ENCODE peak calls at places on chromosomes 7 and 10, in four cellular contexts. One of them, this sample, is unnamed.

GRCh38 chr10:35635576-35635975 is 6.5 kb downstream of the FZD8 start:
- DNase-seq in stomach: no peak
- DNase-seq in Panc1: peak; percentile 45
- DNase-seq in adrenal gland: peak; percentile 49
- DNase-seq in this sample: peak; percentile 60

GRCh38 chr7:11128500-11128899 is 154.8 kb downstream of the PHF14 start:
- DNase-seq in stomach: no peak
- DNase-seq in Panc1: no peak
- DNase-seq in adrenal gland: no peak
- DNase-seq in this sample: no peak

GRCh38 chr7:87152112-87152896 is at the start of gene DMTF1:
- DNase-seq in stomach: peak; percentile 94
- DNase-seq in Panc1: peak; percentile 86
- DNase-seq in adrenal gland: peak; percentile 94
- DNase-seq in this sample: peak; percentile 93

GRCh38 chr10:70596860-70597809 is 5.4 kb downstream of the PRF1 start:
- DNase-seq in stomach: no peak
- DNase-seq in Panc1: no peak
- DNase-seq in adrenal gland: no peak
- DNase-seq in this sample: no peak

GRCh38 chr10:1410469-1411395 is 326.6 kb downstream of the ADARB2 start:
- DNase-seq in stomach: peak; percentile 21
- DNase-seq in Panc1: no peak
- DNase-seq in adrenal gland: no peak
- DNase-seq in this sample: no peak

GRCh38 chr10:70592186-70592735 is 10.3 kb downstream of the PRF1 start:
- DNase-seq in stomach: no peak
- DNase-seq in Panc1: no peak
- DNase-seq in adrenal gland: no peak
- DNase-seq in this sample: no peak

GRCh38 chr7:130875265-130875741 is 141.3 kb upstream of the KLF14 start:
- DNase-seq in stomach: peak; percentile 71
- DNase-seq in Panc1: no peak
- DNase-seq in adrenal gland: no peak
- DNase-seq in this sample: peak; percentile 68

GRCh38 chr7:112596981-112597380 is 116.2 kb downstream of the LSMEM1 start:
- DNase-seq in stomach: no peak
- DNase-seq in Panc1: no peak
- DNase-seq in adrenal gland: no peak
- DNase-seq in this sample: no peak

GRCh38 chr10:92720306-92721165 is 30.8 kb downstream of the HHEX start:
- DNase-seq in stomach: no peak
- DNase-seq in Panc1: no peak
- DNase-seq in adrenal gland: no peak
- DNase-seq in this sample: no peak

GRCh38 chr10:35004651-35005050 is 85.5 kb downstream of the CUL2 start:
- DNase-seq in stomach: no peak
- DNase-seq in Panc1: no peak
- DNase-seq in adrenal gland: no peak
- DNase-seq in this sample: no peak

GRCh38 chr7:121313793-121314676 is 14.8 kb upstream of the WNT16 start:
- DNase-seq in stomach: no peak
- DNase-seq in Panc1: no peak
- DNase-seq in adrenal gland: no peak
- DNase-seq in this sample: no peak

GRCh38 chr10:78389419-78389818 is 355.8 kb downstream of the RPS24 start:
- DNase-seq in stomach: no peak
- DNase-seq in Panc1: no peak
- DNase-seq in adrenal gland: peak; percentile 29
- DNase-seq in this sample: no peak

GRCh38 chr10:97830064-97830463 is 19.6 kb upstream of the GOLGA7B start:
- DNase-seq in stomach: no peak
- DNase-seq in Panc1: no peak
- DNase-seq in adrenal gland: no peak
- DNase-seq in this sample: no peak

GRCh38 chr10:95406651-95407280 is 116.0 kb upstream of the PDLIM1 start:
- DNase-seq in stomach: peak; percentile 95
- DNase-seq in Panc1: no peak
- DNase-seq in adrenal gland: peak; percentile 86
- DNase-seq in this sample: no peak

GRCh38 chr10:81953420-81953819 is 78.4 kb downstream of the NRG3 start:
- DNase-seq in stomach: no peak
- DNase-seq in Panc1: no peak
- DNase-seq in adrenal gland: no peak
- DNase-seq in this sample: no peak

GRCh38 chr10:36720931-36721330 is 404.5 kb upstream of the ANKRD30A start:
- DNase-seq in stomach: no peak
- DNase-seq in Panc1: no peak
- DNase-seq in adrenal gland: no peak
- DNase-seq in this sample: no peak

GRCh38 chr7:7978860-7979259 is 10.3 kb downstream of the GLCCI1 start:
- DNase-seq in stomach: no peak
- DNase-seq in Panc1: no peak
- DNase-seq in adrenal gland: no peak
- DNase-seq in this sample: no peak
- TF ChIP-seq CTCF in stomach: no peak
- TF ChIP-seq CTCF in Panc1: no peak
- TF ChIP-seq CTCF in adrenal gland: no peak
- TF ChIP-seq CTCF in this sample: no peak

GRCh38 chr7:139940866-139941265 is 111.8 kb downstream of the TBXAS1 start:
- DNase-seq in stomach: no peak
- DNase-seq in Panc1: no peak
- DNase-seq in adrenal gland: no peak
- DNase-seq in this sample: no peak
- TF ChIP-seq CTCF in stomach: no peak
- TF ChIP-seq CTCF in Panc1: no peak
- TF ChIP-seq CTCF in adrenal gland: no peak
- TF ChIP-seq CTCF in this sample: no peak

GRCh38 chr10:96743988-96744585 is 23.8 kb upstream of the PIK3AP1 start:
- DNase-seq in stomach: no peak
- DNase-seq in Panc1: no peak
- DNase-seq in adrenal gland: no peak
- DNase-seq in this sample: no peak
- TF ChIP-seq CTCF in stomach: no peak
- TF ChIP-seq CTCF in Panc1: no peak
- TF ChIP-seq CTCF in adrenal gland: no peak
- TF ChIP-seq CTCF in this sample: peak; percentile 38

GRCh38 chr7:16412535-16413247 is 8.6 kb downstream of the CRPPA start:
- DNase-seq in stomach: no peak
- DNase-seq in Panc1: no peak
- DNase-seq in adrenal gland: no peak
- DNase-seq in this sample: no peak

GRCh38 chr7:16411391-16411790 is 9.9 kb downstream of the CRPPA start:
- DNase-seq in stomach: no peak
- DNase-seq in Panc1: no peak
- DNase-seq in adrenal gland: no peak
- DNase-seq in this sample: no peak

GRCh38 chr7:16404631-16405030 is 16.7 kb downstream of the CRPPA start:
- DNase-seq in stomach: no peak
- DNase-seq in Panc1: no peak
- DNase-seq in adrenal gland: no peak
- DNase-seq in this sample: no peak

DNA sequence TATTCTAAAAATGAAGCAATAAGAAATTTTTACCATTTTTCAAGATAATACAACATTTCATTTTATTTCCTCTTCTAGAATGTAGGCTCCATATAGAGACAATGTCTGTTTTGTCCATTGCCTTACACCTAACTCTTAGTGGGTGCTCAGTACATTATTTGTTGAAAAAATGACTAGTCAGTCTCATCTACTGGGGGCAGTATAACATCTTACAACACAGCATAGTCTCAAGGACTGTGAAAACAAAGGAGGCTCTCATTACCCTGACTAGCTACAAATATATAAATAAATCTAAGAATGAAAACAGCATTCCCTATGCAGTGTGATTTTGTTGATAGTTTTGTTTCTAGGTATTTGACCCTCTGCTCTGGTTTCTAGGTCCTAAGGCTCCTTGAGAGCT is 11.6 kb downstream of the CRPPA start:
- DNase-seq in stomach: no peak
- DNase-seq in Panc1: no peak
- DNase-seq in adrenal gland: no peak
- DNase-seq in this sample: no peak
- TF ChIP-seq CTCF in stomach: no peak
- TF ChIP-seq CTCF in Panc1: peak; percentile 19
- TF ChIP-seq CTCF in adrenal gland: no peak
- TF ChIP-seq CTCF in this sample: no peak

GRCh38 chr7:19621740-19622139 is 87.1 kb downstream of the POLR1F start:
- DNase-seq in stomach: no peak
- DNase-seq in Panc1: peak; percentile 17
- DNase-seq in adrenal gland: no peak
- DNase-seq in this sample: no peak
- TF ChIP-seq CTCF in stomach: no peak
- TF ChIP-seq CTCF in Panc1: peak; percentile 30
- TF ChIP-seq CTCF in adrenal gland: no peak
- TF ChIP-seq CTCF in this sample: no peak

DNA sequence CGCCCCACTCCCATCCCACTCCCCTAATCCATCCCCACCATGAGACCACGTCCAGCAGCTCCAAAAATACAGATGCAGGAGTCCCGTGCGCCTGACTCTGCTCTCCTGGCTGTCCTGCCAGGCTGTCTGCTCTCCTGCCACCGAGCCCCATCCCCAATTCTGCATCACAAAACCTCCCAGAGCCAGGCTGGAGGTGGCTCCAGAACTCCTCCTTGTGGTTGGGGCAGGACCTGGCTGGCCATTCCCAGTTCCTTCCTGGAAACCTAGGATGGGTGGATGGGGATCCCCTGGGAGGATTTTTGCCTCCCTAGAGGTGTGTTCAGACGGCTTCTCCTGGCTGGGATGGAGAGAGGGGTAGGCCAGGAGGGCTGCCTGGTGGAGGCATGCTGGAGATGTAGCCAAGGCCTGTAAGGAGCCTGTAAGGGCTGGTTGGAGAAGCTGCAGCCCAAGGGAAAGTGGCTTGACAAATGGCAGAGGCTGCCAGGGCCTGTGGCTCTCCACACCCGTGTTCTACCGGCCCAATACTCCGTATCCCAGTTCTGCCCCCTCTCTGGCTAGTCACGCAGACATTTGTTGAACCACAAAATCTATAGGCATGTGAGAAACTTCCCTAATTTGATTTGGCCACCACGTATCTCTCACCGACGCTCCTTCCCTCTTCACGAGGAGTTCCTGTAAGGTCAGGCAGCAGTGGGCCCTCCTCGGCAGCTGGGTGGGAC is 99.3 kb downstream of the ARHGAP22 start:
- DNase-seq in stomach: peak; percentile 17
- DNase-seq in Panc1: no peak
- DNase-seq in adrenal gland: no peak
- DNase-seq in this sample: no peak
- TF ChIP-seq CTCF in stomach: no peak
- TF ChIP-seq CTCF in Panc1: no peak
- TF ChIP-seq CTCF in adrenal gland: no peak
- TF ChIP-seq CTCF in this sample: no peak

DNA sequence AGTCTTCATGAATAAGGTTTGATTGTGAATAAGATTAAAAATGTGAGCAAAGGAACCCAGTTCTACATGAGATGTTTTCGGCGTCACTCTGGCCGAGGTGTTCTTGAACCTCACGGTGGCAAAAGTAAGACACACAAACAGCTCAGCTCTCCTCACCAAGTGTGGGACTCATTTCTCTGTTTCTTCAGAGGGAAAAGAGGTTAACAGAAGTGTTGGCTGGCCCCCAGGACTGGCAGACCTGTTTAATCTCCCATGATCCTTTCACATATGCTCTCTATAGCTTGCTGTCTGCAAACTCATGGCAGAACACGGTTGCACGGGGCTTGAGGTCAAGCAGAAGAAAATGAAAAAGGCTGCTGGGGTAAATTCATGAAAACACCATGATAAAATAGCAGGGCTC is 394.4 kb downstream of the CALN1 start:
- DNase-seq in stomach: no peak
- DNase-seq in Panc1: no peak
- DNase-seq in adrenal gland: no peak
- DNase-seq in this sample: no peak
- TF ChIP-seq CTCF in stomach: no peak
- TF ChIP-seq CTCF in Panc1: no peak
- TF ChIP-seq CTCF in adrenal gland: no peak
- TF ChIP-seq CTCF in this sample: no peak

GRCh38 chr7:95357623-95358022 is 33.3 kb upstream of the PON1 start:
- DNase-seq in stomach: no peak
- DNase-seq in Panc1: no peak
- DNase-seq in adrenal gland: no peak
- DNase-seq in this sample: no peak
- TF ChIP-seq CTCF in stomach: no peak
- TF ChIP-seq CTCF in Panc1: no peak
- TF ChIP-seq CTCF in adrenal gland: no peak
- TF ChIP-seq CTCF in this sample: no peak

This sample was measured in GM13976.